ENCODE peak calls at places on chromosomes 12 and 14, in nine cellular contexts. X is Caco-2, F is Peyer's patch, V is tibial artery, C is astrocyte of the spinal cord, K is glutamatergic neuron, B is HFFc6, Q is body of pancreas, L is fibroblast of mammary gland. J is an unnamed sample.

GRCh38 chr14:73258076-73258475 is 20.8 kb downstream of the PAPLN start:
- DNase-seq in X (no peak), F (no peak), V (no peak), C (no peak), K (no peak), B (no peak), Q (no peak), L (no peak), J (no peak)

GRCh38 chr12:66467932-66468331 is 165.6 kb downstream of the HELB start:
- DNase-seq in X (no peak), F (no peak), V (no peak), C (no peak), K (no peak), B (no peak), Q (no peak), L (peak), J (no peak)

GRCh38 chr12:116338064-116338872 is 60.8 kb upstream of the MED13L start:
- DNase-seq in X (no peak), F (no peak), V (no peak), C (no peak), K (no peak), B (no peak), Q (no peak), L (no peak), J (no peak)

GRCh38 chr14:21525995-21526671 is at the start of gene SALL2:
- DNase-seq in X (peak), F (peak), V (peak), C (peak), K (peak), B (no peak), Q (peak), L (peak), J (peak)

GRCh38 chr12:28032811-28033537 is 60.4 kb upstream of the PTHLH start:
- DNase-seq in X (no peak), F (no peak), V (no peak), C (peak), K (no peak), B (peak), Q (no peak), L (peak), J (no peak)

GRCh38 chr14:75418779-75419768 is 8.7 kb upstream of the JDP2 start:
- DNase-seq in X (peak), F (peak), V (no peak), C (no peak), K (no peak), B (no peak), Q (peak), L (no peak), J (no peak)

GRCh38 chr12:2666411-2666810 is 128.4 kb upstream of the FKBP4 start:
- DNase-seq in X (peak), F (no peak), V (peak), C (no peak), K (no peak), B (no peak), Q (no peak), L (no peak), J (no peak)

GRCh38 chr14:104891664-104892500 is 26.8 kb downstream of the CEP170B start:
- DNase-seq in X (peak), F (no peak), V (peak), C (no peak), K (no peak), B (no peak), Q (peak), L (no peak), J (no peak)

GRCh38 chr12:130434560-130434959 is 96.9 kb downstream of the PIWIL1 start:
- DNase-seq in X (peak), F (no peak), V (peak), C (no peak), K (no peak), B (no peak), Q (no peak), L (no peak), J (no peak)

GRCh38 chr12:131909596-131910219 is 15.3 kb downstream of the ULK1 start:
- DNase-seq in X (no peak), F (no peak), V (peak), C (no peak), K (no peak), B (no peak), Q (no peak), L (no peak), J (no peak)

GRCh38 chr14:104937694-104938365 is 13.2 kb downstream of the PLD4 start:
- DNase-seq in X (no peak), F (no peak), V (no peak), C (no peak), K (no peak), B (no peak), Q (no peak), L (no peak), J (no peak)

GRCh38 chr12:54286042-54286931 is 5.8 kb downstream of the HNRNPA1 start:
- DNase-seq in X (peak), F (no peak), V (no peak), C (no peak), K (no peak), B (no peak), Q (no peak), L (no peak), J (no peak)

GRCh38 chr14:100802179-100802578 is 23.7 kb upstream of the MEG3 start:
- DNase-seq in X (no peak), F (no peak), V (no peak), C (no peak), K (no peak), B (no peak), Q (no peak), L (no peak), J (no peak)

GRCh38 chr14:75307700-75308379 is 29.2 kb downstream of the FOS start:
- DNase-seq in X (peak), F (peak), V (peak), C (peak), K (peak), B (peak), Q (peak), L (peak), J (peak)

GRCh38 chr14:81772391-81772790 is 238.7 kb upstream of the SEL1L start:
- DNase-seq in X (no peak), F (no peak), V (no peak), C (no peak), K (no peak), B (no peak), Q (no peak), L (no peak), J (no peak)

DNA sequence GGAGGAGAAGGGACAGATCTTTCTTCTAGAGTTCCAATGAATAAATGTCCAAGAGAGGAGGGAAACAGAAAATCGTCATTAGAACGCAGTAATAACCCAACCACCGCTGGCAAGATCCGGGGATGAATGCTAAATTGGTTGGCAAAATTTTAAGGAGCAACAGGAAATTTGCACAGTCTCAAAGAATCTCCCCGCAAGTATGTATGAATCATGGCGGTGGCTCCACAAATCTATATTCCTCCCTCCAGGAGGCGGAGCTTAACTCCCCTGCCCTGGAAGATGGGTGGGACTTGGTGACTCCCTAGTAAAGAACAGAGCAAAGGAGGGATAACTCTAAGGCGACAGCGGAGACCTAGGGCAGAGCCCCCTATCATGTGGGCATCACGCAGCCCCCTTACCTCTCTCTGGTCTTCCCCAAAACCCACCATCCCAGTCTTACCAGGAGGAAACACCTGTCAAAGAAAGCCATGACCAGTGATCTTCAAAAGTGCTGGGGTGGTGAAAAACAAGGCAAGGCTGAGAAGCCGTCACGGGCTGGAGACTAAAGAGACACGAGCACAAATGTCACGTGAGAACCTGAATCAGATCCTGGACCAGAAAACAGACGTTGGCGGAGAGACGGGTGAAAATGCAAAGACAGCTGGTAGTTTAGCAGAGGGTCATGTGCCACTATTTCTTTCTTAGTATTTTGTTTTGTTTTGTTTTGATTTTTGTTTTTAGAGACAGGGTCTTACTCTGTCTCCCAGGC is 125.8 kb downstream of the NCOR2 start:
- DNase-seq in X (no peak), F (no peak), V (no peak), C (peak), K (no peak), B (peak), Q (no peak), L (peak), J (peak)
- TF ChIP-seq CTCF in X (no peak), F (no peak), V (no peak), C (no peak), K (no peak), B (no peak), Q (no peak), L (no peak), J (no peak)

DNA sequence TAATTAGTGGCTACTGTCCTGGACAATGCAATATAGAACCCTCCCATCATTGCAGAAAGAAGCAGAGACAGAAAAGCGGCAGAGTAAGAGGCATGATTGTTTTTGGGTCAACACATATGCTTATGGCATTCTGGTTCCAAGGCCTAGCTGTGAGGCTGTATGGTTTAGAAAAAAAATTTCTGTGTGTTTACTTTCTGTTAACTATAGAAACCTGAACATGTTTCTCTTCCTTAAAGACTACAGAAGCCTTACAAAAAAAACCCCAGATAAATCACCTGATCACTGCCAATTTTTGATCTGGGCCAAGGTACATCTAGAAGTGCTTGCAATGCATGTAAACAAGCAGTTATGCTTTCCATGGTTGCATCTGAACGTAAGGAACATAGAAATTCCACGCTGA is 100.0 kb upstream of the HECTD1 start:
- DNase-seq in X (no peak), F (no peak), V (no peak), C (no peak), K (no peak), B (no peak), Q (no peak), L (no peak), J (no peak)
- TF ChIP-seq CTCF in X (no peak), F (no peak), V (no peak), C (no peak), K (no peak), B (no peak), Q (no peak), L (no peak), J (no peak)

GRCh38 chr12:120229583-120230325 is 28.8 kb upstream of the RPLP0 start:
- DNase-seq in X (peak), F (no peak), V (no peak), C (no peak), K (peak), B (peak), Q (no peak), L (peak), J (no peak)

GRCh38 chr12:120230326-120230973 is 29.5 kb upstream of the RPLP0 start:
- DNase-seq in X (peak), F (peak), V (peak), C (peak), K (peak), B (peak), Q (peak), L (peak), J (peak)

GRCh38 chr12:120230974-120231315 is 30.0 kb upstream of the RPLP0 start:
- DNase-seq in X (no peak), F (no peak), V (no peak), C (no peak), K (no peak), B (no peak), Q (no peak), L (no peak), J (no peak)

GRCh38 chr12:120229071-120229582 is 28.2 kb upstream of the RPLP0 start:
- DNase-seq in X (peak), F (no peak), V (no peak), C (no peak), K (no peak), B (no peak), Q (no peak), L (no peak), J (no peak)

GRCh38 chr12:120231316-120232011 is 30.6 kb upstream of the RPLP0 start:
- DNase-seq in X (peak), F (peak), V (no peak), C (peak), K (no peak), B (peak), Q (peak), L (peak), J (peak)
- TF ChIP-seq CTCF in X (no peak), F (no peak), V (peak), C (peak), K (no peak), B (peak), Q (peak), L (peak), J (peak)

GRCh38 chr14:99523661-99524050 is 42.4 kb downstream of the CCNK start:
- DNase-seq in X (no peak), F (no peak), V (no peak), C (no peak), K (peak), B (no peak), Q (no peak), L (no peak), J (no peak)

GRCh38 chr14:99522934-99523660 is 41.9 kb downstream of the CCNK start:
- DNase-seq in X (peak), F (no peak), V (no peak), C (peak), K (peak), B (peak), Q (no peak), L (no peak), J (no peak)

GRCh38 chr14:99525699-99526080 is 44.5 kb downstream of the CCNK start:
- DNase-seq in X (no peak), F (no peak), V (no peak), C (no peak), K (no peak), B (no peak), Q (no peak), L (no peak), J (no peak)

GRCh38 chr14:99524091-99524661 is 43.0 kb downstream of the CCNK start:
- DNase-seq in X (no peak), F (no peak), V (no peak), C (peak), K (peak), B (no peak), Q (no peak), L (peak), J (no peak)

GRCh38 chr14:99524804-99525698 is 43.8 kb downstream of the CCNK start:
- DNase-seq in X (peak), F (no peak), V (no peak), C (peak), K (peak), B (peak), Q (no peak), L (peak), J (peak)
- TF ChIP-seq CTCF in X (peak), F (no peak), V (no peak), C (peak), K (no peak), B (peak), Q (no peak), L (peak), J (peak)

GRCh38 chr12:121839106-121839992 is 19.3 kb downstream of the HPD start:
- DNase-seq in X (peak), F (peak), V (peak), C (peak), K (peak), B (peak), Q (peak), L (peak), J (peak)
- TF ChIP-seq CTCF in X (peak), F (peak), V (peak), C (peak), K (peak), B (peak), Q (peak), L (no peak), J (peak)

DNA sequence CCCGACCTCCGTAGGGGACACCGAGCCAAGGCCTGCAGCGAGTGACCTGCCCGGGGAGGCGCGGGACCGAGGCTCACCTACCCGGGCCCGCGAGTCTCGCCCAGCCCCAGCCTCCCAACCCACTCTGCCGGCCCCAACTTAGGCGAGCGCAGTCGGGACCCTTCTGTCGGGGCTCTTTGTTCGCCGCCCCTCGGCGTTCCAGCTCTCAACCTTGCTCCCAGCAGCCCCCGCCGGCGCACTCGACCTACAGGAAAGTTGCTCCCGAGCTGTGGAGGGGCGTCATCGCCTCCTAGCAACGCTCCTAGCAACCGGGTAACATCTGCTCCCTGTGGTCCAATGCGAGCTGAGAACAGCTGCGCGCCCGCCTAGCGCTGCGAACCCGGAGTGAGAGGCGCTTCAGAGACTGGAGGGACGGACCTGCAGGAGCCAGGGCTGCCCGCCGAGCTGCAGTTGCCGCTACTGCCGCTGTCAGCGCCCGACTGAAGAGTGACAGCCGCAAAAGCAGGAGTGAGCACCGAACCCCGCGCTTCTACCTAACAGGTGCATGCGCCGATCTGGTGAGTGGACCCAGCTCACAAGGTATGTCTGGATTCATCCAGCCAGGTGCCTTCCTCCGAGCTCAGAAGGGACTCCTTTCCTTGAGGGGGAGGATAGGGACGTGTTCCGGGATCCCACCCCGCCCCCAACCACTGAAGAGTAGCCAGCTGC is 354.9 kb downstream of the SNAPC1 start:
- DNase-seq in X (no peak), F (peak), V (peak), C (peak), K (peak), B (peak), Q (peak), L (peak), J (peak)
- TF ChIP-seq CTCF in X (no peak), F (peak), V (no peak), C (peak), K (peak), B (peak), Q (peak), L (no peak), J (peak)

GRCh38 chr14:61607570-61608244 is 87.6 kb upstream of the HIF1A start:
- DNase-seq in X (no peak), F (no peak), V (no peak), C (no peak), K (peak), B (no peak), Q (no peak), L (no peak), J (no peak)
- TF ChIP-seq CTCF in X (no peak), F (no peak), V (no peak), C (no peak), K (peak), B (no peak), Q (no peak), L (no peak), J (peak)